ENCODE peak calls at places on chromosomes 6 and 20, in eight cellular contexts. One of them, this sample, is unnamed. For H3K4me1 and H3K36me3, the result is how much of the 10 kb centered on the place peaks cover.

GRCh38 chr6:56314683-56315523 is 67.5 kb upstream of the COL21A1 start:
- DNase-seq in colonic mucosa: no peak
- DNase-seq in ovary: no peak
- DNase-seq in Karpas-422: peak
- DNase-seq in mucosa of descending colon: no peak
- DNase-seq in breast epithelium: no peak
- DNase-seq in Peyer's patch: no peak
- DNase-seq in endodermal cell: peak
- DNase-seq in this sample: peak

GRCh38 chr6:11413112-11413687 is 124.3 kb upstream of the TMEM170B start:
- DNase-seq in endodermal cell: no peak
- DNase-seq in breast epithelium: no peak
- DNase-seq in mucosa of descending colon: no peak
- DNase-seq in Peyer's patch: no peak
- DNase-seq in colonic mucosa: no peak
- DNase-seq in Karpas-422: no peak
- DNase-seq in ovary: no peak
- DNase-seq in this sample: no peak

GRCh38 chr6:144335914-144336313 is 50.8 kb downstream of the UTRN start:
- DNase-seq in ovary: no peak
- DNase-seq in endodermal cell: no peak
- DNase-seq in breast epithelium: no peak
- DNase-seq in Karpas-422: peak
- DNase-seq in colonic mucosa: no peak
- DNase-seq in Peyer's patch: peak
- DNase-seq in mucosa of descending colon: no peak
- DNase-seq in this sample: no peak

GRCh38 chr6:140445474-140446004 is 1071.1 kb upstream of the CITED2 start:
- DNase-seq in endodermal cell: no peak
- DNase-seq in Peyer's patch: no peak
- DNase-seq in ovary: no peak
- DNase-seq in colonic mucosa: no peak
- DNase-seq in Karpas-422: no peak
- DNase-seq in breast epithelium: no peak
- DNase-seq in mucosa of descending colon: no peak
- DNase-seq in this sample: no peak

GRCh38 chr6:42259841-42260395 is 42.3 kb upstream of the MRPS10 start:
- DNase-seq in Peyer's patch: peak
- DNase-seq in breast epithelium: no peak
- DNase-seq in Karpas-422: no peak
- DNase-seq in mucosa of descending colon: no peak
- DNase-seq in colonic mucosa: no peak
- DNase-seq in ovary: no peak
- DNase-seq in endodermal cell: no peak
- DNase-seq in this sample: peak

GRCh38 chr20:24148372-24148771 is 159.8 kb upstream of the GGTLC1 start:
- DNase-seq in ovary: no peak
- DNase-seq in colonic mucosa: no peak
- DNase-seq in breast epithelium: no peak
- DNase-seq in endodermal cell: no peak
- DNase-seq in Peyer's patch: peak
- DNase-seq in Karpas-422: no peak
- DNase-seq in mucosa of descending colon: no peak
- DNase-seq in this sample: no peak

GRCh38 chr6:135358907-135359459 is 138.6 kb downstream of the AHI1 start:
- DNase-seq in Karpas-422: no peak
- DNase-seq in mucosa of descending colon: no peak
- DNase-seq in breast epithelium: no peak
- DNase-seq in endodermal cell: no peak
- DNase-seq in Peyer's patch: no peak
- DNase-seq in ovary: no peak
- DNase-seq in colonic mucosa: no peak
- DNase-seq in this sample: no peak

GRCh38 chr6:6798430-6798829 is 209.9 kb downstream of the LY86 start:
- DNase-seq in Peyer's patch: no peak
- DNase-seq in colonic mucosa: no peak
- DNase-seq in endodermal cell: no peak
- DNase-seq in Karpas-422: no peak
- DNase-seq in mucosa of descending colon: no peak
- DNase-seq in breast epithelium: no peak
- DNase-seq in ovary: no peak
- DNase-seq in this sample: no peak

GRCh38 chr6:129645371-129646139 is 64.4 kb downstream of the ARHGAP18 start:
- DNase-seq in mucosa of descending colon: no peak
- DNase-seq in breast epithelium: no peak
- DNase-seq in endodermal cell: no peak
- DNase-seq in colonic mucosa: no peak
- DNase-seq in Peyer's patch: no peak
- DNase-seq in ovary: no peak
- DNase-seq in Karpas-422: no peak
- DNase-seq in this sample: no peak

GRCh38 chr6:63795006-63795405 is 159.4 kb downstream of the PHF3 start:
- DNase-seq in endodermal cell: no peak
- DNase-seq in ovary: no peak
- DNase-seq in Peyer's patch: no peak
- DNase-seq in mucosa of descending colon: no peak
- DNase-seq in Karpas-422: no peak
- DNase-seq in colonic mucosa: no peak
- DNase-seq in breast epithelium: no peak
- DNase-seq in this sample: no peak

GRCh38 chr20:62908971-62909791 is 17.1 kb downstream of the DIDO1 start:
- DNase-seq in endodermal cell: no peak
- DNase-seq in colonic mucosa: no peak
- DNase-seq in mucosa of descending colon: no peak
- DNase-seq in Peyer's patch: peak
- DNase-seq in breast epithelium: no peak
- DNase-seq in ovary: no peak
- DNase-seq in Karpas-422: no peak
- DNase-seq in this sample: no peak

GRCh38 chr6:17886891-17887290 is 100.5 kb downstream of the KIF13A start:
- DNase-seq in mucosa of descending colon: no peak
- DNase-seq in Karpas-422: no peak
- DNase-seq in breast epithelium: no peak
- DNase-seq in endodermal cell: no peak
- DNase-seq in ovary: no peak
- DNase-seq in colonic mucosa: no peak
- DNase-seq in Peyer's patch: no peak
- DNase-seq in this sample: no peak

GRCh38 chr6:154292066-154292465 is 64.5 kb downstream of the IPCEF1 start:
- DNase-seq in Karpas-422: no peak
- DNase-seq in ovary: no peak
- DNase-seq in colonic mucosa: no peak
- DNase-seq in mucosa of descending colon: no peak
- DNase-seq in endodermal cell: no peak
- DNase-seq in Peyer's patch: no peak
- DNase-seq in breast epithelium: no peak
- DNase-seq in this sample: no peak

GRCh38 chr20:61331542-61331941 is 79.5 kb downstream of the CDH4 start:
- DNase-seq in colonic mucosa: no peak
- DNase-seq in mucosa of descending colon: no peak
- DNase-seq in breast epithelium: no peak
- DNase-seq in endodermal cell: peak
- DNase-seq in ovary: no peak
- DNase-seq in Karpas-422: no peak
- DNase-seq in Peyer's patch: no peak
- DNase-seq in this sample: no peak

GRCh38 chr6:18183736-18184135 is 28.5 kb downstream of the KDM1B start:
- DNase-seq in Peyer's patch: no peak
- DNase-seq in breast epithelium: no peak
- DNase-seq in Karpas-422: no peak
- DNase-seq in endodermal cell: no peak
- DNase-seq in mucosa of descending colon: no peak
- DNase-seq in ovary: no peak
- DNase-seq in colonic mucosa: no peak
- DNase-seq in this sample: no peak

GRCh38 chr20:41058007-41058673 is 29.5 kb downstream of the TOP1 start:
- DNase-seq in breast epithelium: no peak
- DNase-seq in endodermal cell: no peak
- DNase-seq in colonic mucosa: no peak
- DNase-seq in mucosa of descending colon: no peak
- DNase-seq in ovary: no peak
- DNase-seq in Peyer's patch: no peak
- DNase-seq in Karpas-422: no peak
- DNase-seq in this sample: no peak

GRCh38 chr20:25226433-25227316 is 21.2 kb upstream of the PYGB start:
- DNase-seq in mucosa of descending colon: peak
- DNase-seq in endodermal cell: no peak
- DNase-seq in ovary: no peak
- DNase-seq in colonic mucosa: no peak
- DNase-seq in Peyer's patch: no peak
- DNase-seq in breast epithelium: no peak
- DNase-seq in Karpas-422: peak
- DNase-seq in this sample: peak

GRCh38 chr6:45881705-45882435 is 133.8 kb downstream of the CLIC5 start:
- DNase-seq in Karpas-422: no peak
- DNase-seq in colonic mucosa: no peak
- DNase-seq in ovary: no peak
- DNase-seq in mucosa of descending colon: no peak
- DNase-seq in Peyer's patch: no peak
- DNase-seq in breast epithelium: no peak
- DNase-seq in endodermal cell: no peak
- DNase-seq in this sample: no peak

GRCh38 chr20:4813839-4814695 is 92.4 kb downstream of the PRND start:
- DNase-seq in endodermal cell: peak
- DNase-seq in Karpas-422: peak
- DNase-seq in colonic mucosa: no peak
- DNase-seq in breast epithelium: no peak
- DNase-seq in ovary: peak
- DNase-seq in Peyer's patch: peak
- DNase-seq in mucosa of descending colon: no peak
- DNase-seq in this sample: no peak

DNA sequence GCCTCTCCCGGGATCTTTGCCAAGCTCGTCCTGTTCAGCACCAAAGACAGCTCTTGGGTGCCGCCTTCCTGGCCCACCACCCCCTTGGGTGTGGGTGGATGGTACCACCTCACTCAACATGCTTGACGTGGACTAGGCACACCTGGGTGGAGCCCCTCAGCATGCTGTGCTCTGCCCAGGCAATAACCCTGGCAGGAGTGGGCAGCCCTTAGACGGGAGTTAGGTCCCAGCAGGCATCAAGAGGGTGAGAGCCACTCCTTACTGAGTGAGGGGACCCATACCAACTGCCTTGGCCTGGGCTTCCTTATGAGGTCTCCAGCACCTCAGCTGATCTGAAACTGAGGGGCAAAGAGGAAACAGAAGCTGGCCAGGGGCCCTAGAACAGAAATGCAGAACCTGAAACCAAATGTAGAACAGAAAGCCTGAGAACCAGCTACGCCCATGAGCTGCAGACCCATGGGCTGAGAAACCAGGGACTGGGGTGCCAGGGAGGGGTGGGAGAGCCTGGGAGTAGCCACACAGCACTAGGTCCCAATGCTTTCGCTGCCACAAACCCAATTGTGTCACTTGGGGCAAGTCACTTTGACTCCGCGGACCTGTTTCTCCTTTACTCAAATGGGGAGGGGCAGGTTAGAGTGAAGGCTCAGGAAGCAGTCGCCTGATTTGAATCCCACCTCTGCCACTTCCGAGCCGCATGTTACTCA is 2.0 kb downstream of the FGD2 start:
- DNase-seq in Peyer's patch: peak
- DNase-seq in Karpas-422: peak
- DNase-seq in breast epithelium: no peak
- DNase-seq in endodermal cell: peak
- DNase-seq in colonic mucosa: no peak
- DNase-seq in ovary: no peak
- DNase-seq in mucosa of descending colon: no peak
- DNase-seq in this sample: no peak
- H3K4me1 ChIP-seq in Peyer's patch: under half
- H3K4me1 ChIP-seq in Karpas-422: under half
- H3K4me1 ChIP-seq in breast epithelium: under half
- H3K4me1 ChIP-seq in endodermal cell: under half
- H3K4me1 ChIP-seq in colonic mucosa: under half
- H3K4me1 ChIP-seq in ovary: under half
- H3K4me1 ChIP-seq in mucosa of descending colon: under half
- H3K4me1 ChIP-seq in this sample: under half

GRCh38 chr6:47034919-47035318 is 7.2 kb downstream of the ADGRF1 start:
- DNase-seq in colonic mucosa: no peak
- DNase-seq in Karpas-422: no peak
- DNase-seq in breast epithelium: no peak
- DNase-seq in Peyer's patch: no peak
- DNase-seq in endodermal cell: no peak
- DNase-seq in ovary: no peak
- DNase-seq in mucosa of descending colon: no peak
- DNase-seq in this sample: peak
- H3K36me3 ChIP-seq in colonic mucosa: under half
- H3K36me3 ChIP-seq in Karpas-422: under half
- H3K36me3 ChIP-seq in breast epithelium: under half
- H3K36me3 ChIP-seq in Peyer's patch: under half
- H3K36me3 ChIP-seq in endodermal cell: under half
- H3K36me3 ChIP-seq in ovary: under half
- H3K36me3 ChIP-seq in mucosa of descending colon: under half
- H3K36me3 ChIP-seq in this sample: under half

DNA sequence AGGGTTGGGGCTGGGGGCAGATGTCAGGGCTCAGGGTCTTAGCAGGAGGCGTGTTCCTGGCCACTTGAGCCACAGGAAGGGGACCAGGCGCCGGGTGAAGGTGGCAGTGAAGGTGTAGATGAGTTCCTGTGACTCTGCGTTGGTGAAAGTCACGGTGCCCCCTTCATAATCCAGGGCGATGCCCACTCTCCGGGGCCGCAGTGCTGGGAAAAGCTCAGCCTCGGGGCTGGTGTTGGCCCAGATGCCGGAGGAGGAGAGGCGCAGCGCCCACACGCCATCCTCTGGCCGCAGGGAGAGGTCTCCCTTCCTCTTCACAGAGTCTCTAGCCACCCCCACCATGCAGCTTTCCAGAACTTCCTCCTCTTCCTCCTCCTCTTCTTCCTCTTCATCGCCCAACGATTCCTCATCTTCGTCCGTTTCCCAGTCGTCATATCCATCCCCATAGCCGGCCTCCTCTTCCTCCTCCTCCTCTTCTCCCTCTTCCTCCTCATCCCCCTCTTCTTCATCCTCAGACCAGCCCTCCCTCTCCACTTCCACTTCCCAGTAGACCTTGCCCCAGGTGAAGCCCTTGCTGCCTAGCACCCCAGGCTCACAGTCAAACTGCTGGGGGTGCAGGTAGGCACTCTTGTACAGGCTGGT is 22.6 kb downstream of the TRIM15 start:
- DNase-seq in colonic mucosa: no peak
- DNase-seq in ovary: no peak
- DNase-seq in Peyer's patch: no peak
- DNase-seq in Karpas-422: no peak
- DNase-seq in mucosa of descending colon: no peak
- DNase-seq in breast epithelium: no peak
- DNase-seq in endodermal cell: no peak
- DNase-seq in this sample: no peak
- H3K4me1 ChIP-seq in colonic mucosa: under half
- H3K4me1 ChIP-seq in ovary: under half
- H3K4me1 ChIP-seq in Peyer's patch: under half
- H3K4me1 ChIP-seq in Karpas-422: under half
- H3K4me1 ChIP-seq in mucosa of descending colon: under half
- H3K4me1 ChIP-seq in breast epithelium: under half
- H3K4me1 ChIP-seq in endodermal cell: under half
- H3K4me1 ChIP-seq in this sample: under half

DNA sequence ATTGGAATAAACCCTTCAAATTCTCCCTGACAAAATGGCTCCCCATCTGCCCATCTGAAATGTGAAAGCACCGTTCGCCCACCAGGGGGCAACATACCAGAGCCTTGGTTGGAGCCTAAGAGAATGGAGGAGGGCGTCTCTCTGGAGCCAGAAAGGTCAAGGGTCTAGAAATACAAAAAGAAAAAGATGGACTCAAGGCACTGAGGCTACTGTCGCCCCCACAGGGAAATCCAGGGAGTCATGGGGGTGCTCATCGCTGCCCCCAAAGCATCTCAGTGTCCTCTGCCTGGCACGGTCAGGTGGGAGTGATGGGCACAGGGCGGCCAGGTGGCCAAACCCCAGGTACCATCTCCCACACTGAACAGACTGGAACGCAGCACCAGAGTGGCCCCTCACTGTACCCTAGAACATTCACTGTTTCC is 136.3 kb downstream of the ZMYND8 start:
- DNase-seq in mucosa of descending colon: no peak
- DNase-seq in endodermal cell: peak
- DNase-seq in colonic mucosa: peak
- DNase-seq in breast epithelium: no peak
- DNase-seq in ovary: no peak
- DNase-seq in Karpas-422: peak
- DNase-seq in Peyer's patch: peak
- DNase-seq in this sample: no peak
- H3K36me3 ChIP-seq in mucosa of descending colon: under half
- H3K36me3 ChIP-seq in endodermal cell: half or more
- H3K36me3 ChIP-seq in colonic mucosa: under half
- H3K36me3 ChIP-seq in breast epithelium: under half
- H3K36me3 ChIP-seq in ovary: under half
- H3K36me3 ChIP-seq in Karpas-422: half or more
- H3K36me3 ChIP-seq in Peyer's patch: under half
- H3K36me3 ChIP-seq in this sample: under half

This sample was measured in uterus.